ENCODE peak calls at places on chromosomes 3 and 15, in eight cellular contexts. W is AG08396; C is HS-27A; P is stimulated activated CD8-positive, alpha-beta memory T cell treated with anti-CD3 and anti-CD28 coated beads, Interleukin-12 subunit alpha, Interleukin-12 subunit beta, amount 100 ng/mL, for 1 hour; J is Caco-2; A is activated naive CD4-positive, alpha-beta T cell treated with anti-CD3 and anti-CD28 coated beads, Interleukin-2, amount 10 ng/mL, durations not matched to agents 7 days and 5 days; S is germinal center; O is HEK293T. Y is an unnamed sample.

GRCh38 chr15:40398413-40398873 is 7.2 kb upstream of the IVD start:
- DNase-seq in W (no peak), C (no peak), P (no peak), J (no peak), A (no peak), S (no peak), O (no peak), Y (no peak)

GRCh38 chr15:101120961-101121360 is 130.9 kb downstream of the CHSY1 start:
- DNase-seq in W (no peak), C (no peak), P (no peak), J (no peak), A (no peak), S (no peak), O (no peak), Y (no peak)

GRCh38 chr3:172646439-172647015 is 64.3 kb downstream of the NCEH1 start:
- DNase-seq in W (no peak), C (no peak), P (no peak), J (no peak), A (no peak), S (no peak), O (peak; percentile 17), Y (no peak)

GRCh38 chr3:72892081-72892763 is 4.4 kb downstream of the GXYLT2 start:
- DNase-seq in W (peak; percentile 65), C (no peak), P (no peak), J (no peak), A (no peak), S (no peak), O (no peak), Y (no peak)

GRCh38 chr15:63338170-63338569 is 43.5 kb downstream of the CA12 start:
- DNase-seq in W (peak; percentile 45), C (no peak), P (no peak), J (no peak), A (no peak), S (no peak), O (no peak), Y (no peak)

GRCh38 chr15:70575251-70576227 is 187.8 kb downstream of the UACA start:
- DNase-seq in W (no peak), C (no peak), P (no peak), J (no peak), A (no peak), S (no peak), O (no peak), Y (no peak)

GRCh38 chr15:47885921-47886320 is 168.6 kb downstream of the SEMA6D start:
- DNase-seq in W (peak; percentile 27), C (peak; percentile 60), P (no peak), J (no peak), A (no peak), S (no peak), O (no peak), Y (no peak)

GRCh38 chr15:82918607-82919230 is 33.8 kb downstream of the HOMER2 start:
- DNase-seq in W (no peak), C (no peak), P (no peak), J (no peak), A (no peak), S (no peak), O (no peak), Y (no peak)

GRCh38 chr3:151301787-151302186 is 14.8 kb downstream of the GPR87 start:
- DNase-seq in W (peak; percentile 22), C (no peak), P (no peak), J (no peak), A (no peak), S (no peak), O (no peak), Y (no peak)

GRCh38 chr3:177195941-177196472 is 1.3 kb downstream of the TBL1XR1 start:
- DNase-seq in W (no peak), C (no peak), P (no peak), J (no peak), A (peak; percentile 49), S (no peak), O (no peak), Y (no peak)

GRCh38 chr3:58591496-58592133 is 14.4 kb upstream of the FAM107A start:
- DNase-seq in W (no peak), C (no peak), P (no peak), J (no peak), A (no peak), S (no peak), O (no peak), Y (no peak)

GRCh38 chr15:75431682-75432081 is 19.8 kb downstream of the SIN3A start:
- DNase-seq in W (no peak), C (no peak), P (no peak), J (no peak), A (no peak), S (no peak), O (no peak), Y (no peak)

GRCh38 chr15:50189630-50190029 is 7.6 kb downstream of the SLC27A2 start:
- DNase-seq in W (no peak), C (no peak), P (no peak), J (no peak), A (no peak), S (peak; percentile 20), O (no peak), Y (no peak)

GRCh38 chr15:39625856-39626255 is 45.0 kb downstream of the THBS1 start:
- DNase-seq in W (no peak), C (no peak), P (no peak), J (no peak), A (no peak), S (no peak), O (no peak), Y (no peak)

GRCh38 chr15:57224664-57225063 is 151.6 kb upstream of the CGNL1 start:
- DNase-seq in W (no peak), C (no peak), P (no peak), J (no peak), A (no peak), S (no peak), O (no peak), Y (no peak)

GRCh38 chr15:75228787-75229186 is 27.1 kb downstream of the C15orf39 start:
- DNase-seq in W (no peak), C (no peak), P (no peak), J (peak; percentile 27), A (no peak), S (no peak), O (no peak), Y (peak; percentile 11)

GRCh38 chr15:42274693-42274971 is 1.4 kb upstream of the TMEM87A start:
- DNase-seq in W (no peak), C (no peak), P (no peak), J (no peak), A (no peak), S (no peak), O (no peak), Y (no peak)

GRCh38 chr3:134663646-134664456 is 13.0 kb upstream of the KY start:
- DNase-seq in W (no peak), C (no peak), P (no peak), J (no peak), A (no peak), S (no peak), O (no peak), Y (no peak)

GRCh38 chr3:195028877-195029606 is 241.9 kb downstream of the XXYLT1 start:
- DNase-seq in W (no peak), C (no peak), P (no peak), J (no peak), A (no peak), S (no peak), O (no peak), Y (no peak)

GRCh38 chr3:12303532-12303931 is 14.7 kb downstream of the PPARG start:
- DNase-seq in W (peak; percentile 67), C (no peak), P (no peak), J (no peak), A (no peak), S (no peak), O (no peak), Y (no peak)

GRCh38 chr3:129723558-129724324 is 117.3 kb upstream of the PLXND1 start:
- DNase-seq in W (peak; percentile 66), C (no peak), P (no peak), J (no peak), A (no peak), S (no peak), O (no peak), Y (no peak)

GRCh38 chr3:101676765-101677435 is at the start of gene ZBTB11:
- DNase-seq in W (peak; percentile 96), C (peak; percentile 100), P (peak; percentile 100), J (peak; percentile 99), A (peak; percentile 100), S (peak; percentile 98), O (peak; percentile 94), Y (peak; percentile 88)

GRCh38 chr3:16280671-16281070 is 15.7 kb downstream of the OXNAD1 start:
- DNase-seq in W (no peak), C (no peak), P (no peak), J (no peak), A (no peak), S (no peak), O (no peak), Y (no peak)

GRCh38 chr3:29176501-29176900 is 104.4 kb upstream of the RBMS3 start:
- DNase-seq in W (no peak), C (no peak), P (no peak), J (no peak), A (no peak), S (no peak), O (no peak), Y (no peak)

GRCh38 chr15:69595009-69595825 is 142.6 kb downstream of the RPLP1 start:
- DNase-seq in W (no peak), C (no peak), P (no peak), J (peak; percentile 34), A (no peak), S (no peak), O (no peak), Y (no peak)

GRCh38 chr15:101808201-101808600 is 3.8 kb upstream of the OR4F15 start:
- DNase-seq in W (peak; percentile 21), C (no peak), P (no peak), J (no peak), A (no peak), S (no peak), O (no peak), Y (no peak)

GRCh38 chr15:66294157-66294931 is 976 bp downstream of the DIS3L start:
- DNase-seq in W (peak; percentile 75), C (peak; percentile 97), P (no peak), J (no peak), A (no peak), S (peak; percentile 48), O (peak; percentile 30), Y (peak; percentile 22)

GRCh38 chr15:74055804-74056203 is 26.5 kb downstream of the GOLGA6A start:
- DNase-seq in W (no peak), C (no peak), P (no peak), J (no peak), A (no peak), S (no peak), O (no peak), Y (no peak)

GRCh38 chr3:136476280-136476679 is 226.1 kb downstream of the PCCB start:
- DNase-seq in W (no peak), C (no peak), P (no peak), J (no peak), A (no peak), S (no peak), O (no peak), Y (no peak)

GRCh38 chr3:101646726-101647125 is 30.2 kb downstream of the ZBTB11 start:
- DNase-seq in W (no peak), C (no peak), P (no peak), J (no peak), A (no peak), S (no peak), O (no peak), Y (no peak)

GRCh38 chr15:74613089-74613952 is 2.3 kb upstream of the CLK3 start:
- DNase-seq in W (no peak), C (no peak), P (no peak), J (no peak), A (no peak), S (no peak), O (no peak), Y (no peak)

GRCh38 chr3:52218026-52218425 is 7.4 kb downstream of the TLR9 start:
- DNase-seq in W (no peak), C (no peak), P (no peak), J (no peak), A (no peak), S (no peak), O (no peak), Y (no peak)

GRCh38 chr3:186058225-186058624 is 50.7 kb downstream of the ETV5 start:
- DNase-seq in W (no peak), C (no peak), P (no peak), J (no peak), A (no peak), S (no peak), O (no peak), Y (no peak)

GRCh38 chr3:11720220-11721113 is 76.8 kb upstream of the VGLL4 start:
- DNase-seq in W (peak; percentile 77), C (peak; percentile 26), P (peak; percentile 11), J (peak; percentile 79), A (peak; percentile 67), S (peak; percentile 72), O (peak; percentile 70), Y (peak; percentile 30)

Y was measured in GM12891.